ENCODE peak calls at places on chromosomes 2 and 18, in eight cellular contexts. V is neural progenitor cell, C is mammary epithelial cell, B is mesothelial cell of epicardium, K is AG09319, U is Peyer's patch, R is cardiac muscle cell, H is bronchial epithelial cell. F is an unnamed sample.

GRCh38 chr2:95525294-95526035 is 40.9 kb upstream of the TRIM43B start:
- DNase-seq in V (no peak), C (no peak), B (no peak), K (no peak), U (no peak), R (peak; percentile 39), H (no peak), F (no peak)

GRCh38 chr18:3499498-3499897 is 49.5 kb downstream of the TGIF1 start:
- DNase-seq in V (peak; percentile 58), C (no peak), B (no peak), K (no peak), U (no peak), R (peak; percentile 17), H (no peak), F (no peak)

GRCh38 chr2:54658548-54659207 is 64.8 kb upstream of the EML6 start:
- DNase-seq in V (no peak), C (peak; percentile 49), B (no peak), K (no peak), U (no peak), R (peak; percentile 42), H (no peak), F (no peak)

GRCh38 chr2:84885111-84885510 is 4.2 kb upstream of the TRABD2A start:
- DNase-seq in V (no peak), C (no peak), B (no peak), K (no peak), U (no peak), R (no peak), H (no peak), F (no peak)

GRCh38 chr2:32832821-32833220 is 113.9 kb upstream of the LTBP1 start:
- DNase-seq in V (peak; percentile 57), C (no peak), B (no peak), K (no peak), U (no peak), R (peak; percentile 50), H (peak; percentile 4), F (no peak)

GRCh38 chr2:182410120-182410519 is 16.7 kb downstream of the PDE1A start:
- DNase-seq in V (no peak), C (no peak), B (no peak), K (no peak), U (no peak), R (no peak), H (no peak), F (no peak)

GRCh38 chr2:3780477-3781402 is 77.4 kb downstream of the DCDC2C start:
- DNase-seq in V (peak; percentile 76), C (no peak), B (peak; percentile 71), K (no peak), U (no peak), R (peak; percentile 53), H (peak; percentile 11), F (no peak)

GRCh38 chr18:48171490-48172188 is 237.5 kb downstream of the ZBTB7C start:
- DNase-seq in V (no peak), C (no peak), B (no peak), K (no peak), U (no peak), R (no peak), H (no peak), F (no peak)

GRCh38 chr2:10016001-10016801 is 27.1 kb upstream of the KLF11 start:
- DNase-seq in V (no peak), C (no peak), B (no peak), K (no peak), U (peak; percentile 43), R (no peak), H (no peak), F (no peak)

GRCh38 chr2:17171446-17172049 is 346.7 kb downstream of the RAD51AP2 start:
- DNase-seq in V (peak; percentile 66), C (peak; percentile 40), B (peak; percentile 58), K (no peak), U (no peak), R (peak; percentile 12), H (peak; percentile 51), F (peak; percentile 7)

GRCh38 chr2:8676191-8676914 is 5.5 kb upstream of the ID2 start:
- DNase-seq in V (peak; percentile 26), C (no peak), B (peak; percentile 64), K (peak; percentile 71), U (peak; percentile 88), R (peak; percentile 87), H (no peak), F (no peak)

GRCh38 chr2:121722479-121722878 is 14.2 kb downstream of the NIFK start:
- DNase-seq in V (no peak), C (peak; percentile 82), B (no peak), K (no peak), U (no peak), R (peak; percentile 19), H (peak; percentile 94), F (peak; percentile 28)

GRCh38 chr2:45134726-45135125 is 125.5 kb upstream of the SIX2 start:
- DNase-seq in V (no peak), C (peak; percentile 11), B (no peak), K (no peak), U (no peak), R (peak; percentile 71), H (peak; percentile 47), F (no peak)

GRCh38 chr2:236164201-236164982 is 3.8 kb downstream of the GBX2 start:
- DNase-seq in V (peak; percentile 80), C (no peak), B (peak; percentile 64), K (no peak), U (no peak), R (no peak), H (no peak), F (no peak)

GRCh38 chr2:84832772-84833461 is 48.0 kb downstream of the TRABD2A start:
- DNase-seq in V (peak; percentile 12), C (no peak), B (no peak), K (no peak), U (no peak), R (peak; percentile 6), H (no peak), F (no peak)

GRCh38 chr2:43218221-43218549 is 8.2 kb downstream of the ZFP36L2 start:
- DNase-seq in V (no peak), C (no peak), B (no peak), K (no peak), U (no peak), R (no peak), H (no peak), F (no peak)

GRCh38 chr18:13381907-13382682 is 163.5 kb downstream of the LDLRAD4 start:
- DNase-seq in V (no peak), C (no peak), B (no peak), K (peak; percentile 52), U (peak; percentile 71), R (peak; percentile 75), H (peak; percentile 12), F (peak; percentile 27)

GRCh38 chr2:109089602-109090300 is 39.3 kb upstream of the SH3RF3 start:
- DNase-seq in V (no peak), C (no peak), B (no peak), K (peak; percentile 8), U (no peak), R (no peak), H (no peak), F (no peak)

GRCh38 chr2:121093735-121094520 is 191.1 kb downstream of the TFCP2L1 start:
- DNase-seq in V (no peak), C (no peak), B (no peak), K (no peak), U (peak; percentile 7), R (peak; percentile 33), H (no peak), F (no peak)

GRCh38 chr2:113273031-113273551 is 5.6 kb downstream of the PAX8 start:
- DNase-seq in V (peak; percentile 82), C (no peak), B (no peak), K (no peak), U (no peak), R (peak; percentile 20), H (no peak), F (no peak)
- TF ChIP-seq CTCF in V (peak; percentile 39), C (peak; percentile 25), B (no peak), K (no peak), U (no peak), R (no peak), H (peak; percentile 18), F (no peak)

GRCh38 chr2:134778372-134778771 is 59.6 kb upstream of the TMEM163 start:
- DNase-seq in V (peak; percentile 20), C (no peak), B (no peak), K (no peak), U (no peak), R (no peak), H (no peak), F (no peak)
- TF ChIP-seq CTCF in V (peak; percentile 53), C (peak; percentile 22), B (no peak), K (no peak), U (no peak), R (peak; percentile 21), H (no peak), F (no peak)

DNA sequence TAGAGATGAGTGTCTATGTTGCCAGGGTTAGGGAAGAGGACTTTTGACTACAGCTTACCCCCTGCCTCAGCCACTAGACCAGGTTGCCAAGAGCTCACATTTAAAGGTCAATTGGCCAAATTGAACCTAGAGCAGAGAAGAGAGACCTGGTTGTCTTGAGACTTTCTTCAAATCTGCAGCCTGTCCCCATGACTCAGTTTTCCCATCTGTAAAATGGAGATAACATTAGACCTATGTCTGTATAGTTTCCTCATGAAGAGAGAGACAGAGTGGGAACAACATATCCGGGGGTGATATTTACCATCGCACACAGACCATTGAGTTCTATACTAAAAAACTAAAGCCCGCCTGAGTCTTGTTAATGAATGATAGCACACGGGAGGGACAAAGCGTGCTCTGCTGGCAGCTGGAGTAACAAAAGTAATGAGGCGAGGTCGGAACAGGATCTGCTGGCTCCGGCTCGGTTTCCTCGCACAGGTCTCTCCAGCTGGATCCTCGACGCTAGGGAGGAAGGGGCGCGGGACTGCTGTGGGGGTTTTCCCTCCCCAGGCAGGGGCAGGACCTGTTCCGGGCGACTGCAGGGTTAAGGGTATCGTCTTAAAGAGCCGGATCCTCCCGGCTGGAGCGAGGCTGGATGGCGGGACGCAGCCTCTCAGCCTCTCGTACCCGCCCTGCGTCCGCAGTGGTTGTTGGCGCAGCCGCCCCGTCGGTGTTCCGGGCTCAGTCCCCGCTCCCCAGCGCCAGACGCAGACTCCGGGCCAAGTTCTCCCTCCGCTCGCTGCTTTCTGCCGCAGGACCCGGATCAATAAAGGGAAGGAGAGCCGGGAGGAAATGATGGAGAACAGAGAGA is 1.4 kb upstream of the LIPG start:
- DNase-seq in V (peak; percentile 56), C (peak; percentile 43), B (peak; percentile 48), K (no peak), U (peak; percentile 72), R (peak; percentile 27), H (no peak), F (no peak)
- TF ChIP-seq CTCF in V (no peak), C (no peak), B (no peak), K (no peak), U (no peak), R (no peak), H (no peak), F (no peak)

DNA sequence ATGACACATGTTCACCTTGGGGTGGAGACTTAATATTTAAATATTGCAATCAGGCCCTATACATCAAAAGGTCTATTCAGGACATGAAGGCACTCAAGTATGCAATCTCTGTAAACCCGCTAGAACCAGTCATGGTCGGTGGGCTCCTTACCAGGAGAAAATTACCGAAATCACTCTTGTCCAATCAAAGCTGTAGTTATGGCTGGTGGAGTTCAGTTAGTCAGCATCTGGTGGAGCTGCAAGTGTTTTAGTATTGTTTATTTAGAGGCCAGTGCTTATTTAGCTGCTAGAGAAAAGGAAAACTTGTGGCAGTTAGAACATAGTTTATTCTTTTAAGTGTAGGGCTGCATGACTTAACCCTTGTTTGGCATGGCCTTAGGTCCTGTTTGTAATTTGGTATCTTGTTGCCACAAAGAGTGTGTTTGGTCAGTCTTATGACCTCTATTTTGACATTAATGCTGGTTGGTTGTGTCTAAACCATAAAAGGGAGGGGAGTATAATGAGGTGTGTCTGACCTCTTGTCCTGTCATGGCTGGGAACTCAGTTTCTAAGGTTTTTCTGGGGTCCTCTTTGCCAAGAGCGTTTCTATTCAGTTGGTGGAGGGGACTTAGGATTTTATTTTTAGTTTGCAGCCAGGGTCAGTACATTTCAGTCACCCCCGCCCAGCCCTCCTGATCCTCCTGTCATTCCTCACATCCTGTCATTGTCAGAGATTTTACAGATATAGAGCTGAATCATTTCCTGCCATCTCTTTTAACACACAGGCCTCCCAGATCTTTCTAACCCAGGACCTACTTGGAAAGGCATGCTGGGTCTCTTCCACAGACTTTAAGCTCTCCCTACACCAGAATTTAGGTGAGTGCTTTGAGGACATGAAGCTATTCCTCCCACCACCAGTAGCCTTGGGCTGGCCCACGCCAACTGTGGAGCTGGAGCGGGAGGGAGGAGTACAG is 108.1 kb downstream of the XRCC5 start:
- DNase-seq in V (no peak), C (peak; percentile 57), B (no peak), K (peak; percentile 12), U (no peak), R (peak; percentile 44), H (peak; percentile 55), F (no peak)
- TF ChIP-seq CTCF in V (no peak), C (no peak), B (no peak), K (no peak), U (no peak), R (no peak), H (no peak), F (no peak)